ENCODE peak calls at places on chromosomes 5 and 9, in five cellular contexts. One of them, this sample, is unnamed. For H3K4me1 and H3K27me3, the result is how much of the 10 kb centered on the place peaks cover.

GRCh38 chr5:68071243-68071642 is 144.3 kb upstream of the PIK3R1 start:
- DNase-seq in MM.1S: no peak
- DNase-seq in adrenal gland: no peak
- DNase-seq in right atrium auricular region: no peak
- DNase-seq in GM23338: no peak
- DNase-seq in this sample: no peak

GRCh38 chr5:14185336-14186131 is 42.4 kb downstream of the TRIO start:
- DNase-seq in MM.1S: no peak
- DNase-seq in GM23338: no peak
- DNase-seq in right atrium auricular region: no peak
- DNase-seq in adrenal gland: no peak
- DNase-seq in this sample: no peak

GRCh38 chr5:173324115-173325001 is 3.9 kb downstream of the STC2 start:
- DNase-seq in adrenal gland: peak
- DNase-seq in GM23338: no peak
- DNase-seq in right atrium auricular region: peak
- DNase-seq in MM.1S: peak
- DNase-seq in this sample: no peak

GRCh38 chr5:35926389-35927051 is 11.9 kb downstream of the CAPSL start:
- DNase-seq in adrenal gland: peak
- DNase-seq in MM.1S: peak
- DNase-seq in GM23338: peak
- DNase-seq in right atrium auricular region: no peak
- DNase-seq in this sample: peak

GRCh38 chr5:173633304-173633703 is 16.9 kb upstream of the BOD1 start:
- DNase-seq in GM23338: no peak
- DNase-seq in MM.1S: no peak
- DNase-seq in right atrium auricular region: no peak
- DNase-seq in adrenal gland: peak
- DNase-seq in this sample: no peak

GRCh38 chr9:79645110-79645509 is 73.3 kb downstream of the TLE4 start:
- DNase-seq in GM23338: no peak
- DNase-seq in right atrium auricular region: no peak
- DNase-seq in MM.1S: no peak
- DNase-seq in adrenal gland: no peak
- DNase-seq in this sample: no peak

GRCh38 chr5:132055808-132056609 is 4.4 kb upstream of the IL3 start:
- DNase-seq in right atrium auricular region: peak
- DNase-seq in MM.1S: no peak
- DNase-seq in adrenal gland: peak
- DNase-seq in GM23338: no peak
- DNase-seq in this sample: peak

GRCh38 chr5:160071521-160072299 is 47.5 kb downstream of the PWWP2A start:
- DNase-seq in MM.1S: no peak
- DNase-seq in GM23338: no peak
- DNase-seq in adrenal gland: peak
- DNase-seq in right atrium auricular region: no peak
- DNase-seq in this sample: no peak

GRCh38 chr9:124818431-124819281 is 34.6 kb upstream of the WDR38 start:
- DNase-seq in MM.1S: no peak
- DNase-seq in right atrium auricular region: no peak
- DNase-seq in GM23338: peak
- DNase-seq in adrenal gland: peak
- DNase-seq in this sample: no peak

GRCh38 chr5:151295138-151295537 is 8.4 kb downstream of the SLC36A3 start:
- DNase-seq in adrenal gland: no peak
- DNase-seq in GM23338: no peak
- DNase-seq in MM.1S: no peak
- DNase-seq in right atrium auricular region: no peak
- DNase-seq in this sample: no peak

GRCh38 chr5:2688586-2688985 is 62.9 kb downstream of the IRX2 start:
- DNase-seq in GM23338: no peak
- DNase-seq in MM.1S: no peak
- DNase-seq in adrenal gland: peak
- DNase-seq in right atrium auricular region: no peak
- DNase-seq in this sample: no peak

GRCh38 chr5:93078082-93079038 is 502.7 kb downstream of the NR2F1-AS1 start:
- DNase-seq in GM23338: no peak
- DNase-seq in adrenal gland: peak
- DNase-seq in right atrium auricular region: peak
- DNase-seq in MM.1S: peak
- DNase-seq in this sample: no peak

GRCh38 chr9:70112981-70113380 is 69.3 kb downstream of the MAMDC2 start:
- DNase-seq in adrenal gland: no peak
- DNase-seq in GM23338: no peak
- DNase-seq in right atrium auricular region: no peak
- DNase-seq in MM.1S: no peak
- DNase-seq in this sample: no peak

GRCh38 chr5:139796061-139796806 is 626 bp downstream of the PSD2 start:
- DNase-seq in MM.1S: no peak
- DNase-seq in GM23338: peak
- DNase-seq in adrenal gland: no peak
- DNase-seq in right atrium auricular region: no peak
- DNase-seq in this sample: no peak

DNA sequence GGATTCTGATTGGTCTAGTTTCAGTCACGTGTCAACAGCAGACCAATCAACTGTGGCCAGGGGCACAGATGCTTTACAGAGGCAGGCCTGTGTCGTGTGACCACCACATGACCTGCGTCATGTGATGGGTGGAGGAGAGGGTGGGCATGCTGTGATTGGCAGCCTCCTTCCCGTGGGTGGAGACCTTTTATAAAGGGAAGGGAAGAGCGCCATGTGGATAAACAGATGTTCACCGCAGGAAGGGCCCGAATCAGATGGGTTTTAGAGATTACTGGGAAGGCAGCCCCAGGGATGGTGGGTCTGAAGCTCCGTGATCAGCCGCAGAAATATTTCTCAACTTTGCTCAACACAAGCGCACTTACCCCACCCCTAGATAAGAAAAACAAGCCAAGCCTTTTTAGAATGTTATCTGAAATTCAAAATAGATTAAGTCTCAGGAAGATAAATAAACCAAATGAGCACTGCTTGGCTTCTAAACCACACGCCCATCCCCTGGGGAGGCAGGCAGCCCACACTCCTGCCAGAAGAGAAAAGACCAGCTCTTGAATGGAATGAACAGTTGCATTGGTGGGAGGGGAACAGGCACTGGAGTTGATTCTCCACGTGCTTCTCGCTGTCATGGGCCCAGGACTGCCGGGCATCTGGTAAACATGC is 43.6 kb downstream of the ROPN1L start:
- DNase-seq in MM.1S: no peak
- DNase-seq in right atrium auricular region: peak
- DNase-seq in adrenal gland: no peak
- DNase-seq in GM23338: peak
- DNase-seq in this sample: no peak
- H3K4me1 ChIP-seq in MM.1S: under half
- H3K4me1 ChIP-seq in right atrium auricular region: under half
- H3K4me1 ChIP-seq in adrenal gland: under half
- H3K4me1 ChIP-seq in GM23338: under half
- H3K4me1 ChIP-seq in this sample: under half

DNA sequence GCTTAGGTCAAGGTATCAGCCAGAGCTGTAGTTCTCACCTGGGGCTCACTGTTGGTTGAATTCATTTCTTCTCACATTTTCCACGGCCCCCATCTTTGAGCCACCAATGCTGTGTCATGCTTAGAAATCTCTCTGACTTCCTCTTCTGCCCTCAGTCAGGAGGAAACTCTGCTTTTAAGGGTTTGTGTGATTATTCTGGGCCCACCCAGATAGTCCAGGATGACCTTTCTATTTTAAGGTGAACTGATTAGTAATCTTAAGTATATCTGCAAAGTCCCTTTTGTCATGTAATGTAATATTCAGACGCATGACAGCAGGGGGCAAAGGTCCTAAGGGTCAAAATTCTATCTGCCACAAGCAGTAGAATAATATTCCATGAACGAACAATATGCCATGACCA is 88.4 kb downstream of the AK8 start:
- DNase-seq in MM.1S: no peak
- DNase-seq in GM23338: no peak
- DNase-seq in right atrium auricular region: no peak
- DNase-seq in adrenal gland: peak
- DNase-seq in this sample: no peak
- H3K27me3 ChIP-seq in MM.1S: half or more
- H3K27me3 ChIP-seq in GM23338: under half
- H3K27me3 ChIP-seq in right atrium auricular region: under half
- H3K27me3 ChIP-seq in adrenal gland: under half
- H3K27me3 ChIP-seq in this sample: under half

DNA sequence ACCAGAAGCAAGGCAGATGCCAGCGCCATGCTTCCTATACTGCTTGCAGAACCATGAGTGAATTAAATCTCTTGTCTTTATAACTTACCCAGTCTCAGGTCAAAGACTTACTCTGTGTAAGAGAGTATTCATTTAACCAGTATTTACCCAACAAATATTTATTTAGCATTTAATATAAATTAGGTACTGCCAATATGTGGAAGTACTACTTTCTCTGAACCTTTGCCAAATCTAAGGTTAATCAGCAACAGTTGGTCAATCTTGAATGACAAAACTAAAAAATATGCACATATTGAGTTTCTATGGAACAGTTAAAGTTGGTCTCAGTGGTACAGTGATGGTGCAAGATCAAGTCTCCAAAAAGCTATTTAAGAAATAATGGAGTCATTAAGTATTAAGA is 155.9 kb upstream of the CCNG1 start:
- DNase-seq in MM.1S: no peak
- DNase-seq in GM23338: no peak
- DNase-seq in right atrium auricular region: no peak
- DNase-seq in adrenal gland: no peak
- DNase-seq in this sample: no peak
- H3K27ac ChIP-seq in MM.1S: no peak
- H3K27ac ChIP-seq in GM23338: no peak
- H3K27ac ChIP-seq in right atrium auricular region: no peak
- H3K27ac ChIP-seq in adrenal gland: no peak
- H3K27ac ChIP-seq in this sample: no peak

GRCh38 chr5:124736111-124736813 is 10.2 kb downstream of the ZNF608 start:
- DNase-seq in GM23338: no peak
- DNase-seq in right atrium auricular region: no peak
- DNase-seq in MM.1S: no peak
- DNase-seq in adrenal gland: no peak
- DNase-seq in this sample: no peak

GRCh38 chr5:124732891-124733670 is 13.4 kb downstream of the ZNF608 start:
- DNase-seq in right atrium auricular region: no peak
- DNase-seq in MM.1S: no peak
- DNase-seq in GM23338: no peak
- DNase-seq in adrenal gland: no peak
- DNase-seq in this sample: no peak

GRCh38 chr5:124736814-124737186 is 9.6 kb downstream of the ZNF608 start:
- DNase-seq in adrenal gland: no peak
- DNase-seq in MM.1S: no peak
- DNase-seq in GM23338: no peak
- DNase-seq in right atrium auricular region: no peak
- DNase-seq in this sample: no peak

GRCh38 chr5:124735169-124735858 is 11.1 kb downstream of the ZNF608 start:
- DNase-seq in MM.1S: no peak
- DNase-seq in adrenal gland: no peak
- DNase-seq in GM23338: peak
- DNase-seq in right atrium auricular region: no peak
- DNase-seq in this sample: no peak

GRCh38 chr5:124734574-124735168 is 11.8 kb downstream of the ZNF608 start:
- DNase-seq in adrenal gland: no peak
- DNase-seq in GM23338: no peak
- DNase-seq in right atrium auricular region: no peak
- DNase-seq in MM.1S: no peak
- DNase-seq in this sample: no peak
- H3K4me1 ChIP-seq in adrenal gland: under half
- H3K4me1 ChIP-seq in GM23338: half or more
- H3K4me1 ChIP-seq in right atrium auricular region: under half
- H3K4me1 ChIP-seq in MM.1S: under half
- H3K4me1 ChIP-seq in this sample: under half

GRCh38 chr5:517535-518100 is 6.6 kb downstream of the SLC9A3 start:
- DNase-seq in right atrium auricular region: no peak
- DNase-seq in MM.1S: no peak
- DNase-seq in GM23338: no peak
- DNase-seq in adrenal gland: no peak
- DNase-seq in this sample: no peak
- H3K27me3 ChIP-seq in right atrium auricular region: under half
- H3K27me3 ChIP-seq in MM.1S: half or more
- H3K27me3 ChIP-seq in GM23338: under half
- H3K27me3 ChIP-seq in adrenal gland: under half
- H3K27me3 ChIP-seq in this sample: under half

GRCh38 chr5:25744908-25745307 is 1100.1 kb upstream of the CDH10 start:
- DNase-seq in adrenal gland: no peak
- DNase-seq in MM.1S: no peak
- DNase-seq in right atrium auricular region: no peak
- DNase-seq in GM23338: peak
- DNase-seq in this sample: no peak
- H3K27ac ChIP-seq in adrenal gland: no peak
- H3K27ac ChIP-seq in MM.1S: no peak
- H3K27ac ChIP-seq in right atrium auricular region: no peak
- H3K27ac ChIP-seq in GM23338: no peak
- H3K27ac ChIP-seq in this sample: no peak

GRCh38 chr5:181243521-181244307 is at the start of gene RACK1:
- DNase-seq in right atrium auricular region: peak
- DNase-seq in GM23338: peak
- DNase-seq in adrenal gland: peak
- DNase-seq in MM.1S: peak
- DNase-seq in this sample: peak
- H3K4me1 ChIP-seq in right atrium auricular region: under half
- H3K4me1 ChIP-seq in GM23338: under half
- H3K4me1 ChIP-seq in adrenal gland: under half
- H3K4me1 ChIP-seq in MM.1S: under half
- H3K4me1 ChIP-seq in this sample: half or more

GRCh38 chr5:96050273-96050880 is 88.7 kb upstream of the ELL2 start:
- DNase-seq in GM23338: no peak
- DNase-seq in adrenal gland: no peak
- DNase-seq in right atrium auricular region: no peak
- DNase-seq in MM.1S: no peak
- DNase-seq in this sample: no peak

GRCh38 chr5:96045888-96046287 is 84.2 kb upstream of the ELL2 start:
- DNase-seq in MM.1S: no peak
- DNase-seq in adrenal gland: no peak
- DNase-seq in right atrium auricular region: no peak
- DNase-seq in GM23338: no peak
- DNase-seq in this sample: no peak

GRCh38 chr5:96049398-96050272 is 88.0 kb upstream of the ELL2 start:
- DNase-seq in GM23338: no peak
- DNase-seq in right atrium auricular region: no peak
- DNase-seq in adrenal gland: no peak
- DNase-seq in MM.1S: no peak
- DNase-seq in this sample: no peak

GRCh38 chr5:96051401-96051830 is 89.8 kb upstream of the ELL2 start:
- DNase-seq in MM.1S: no peak
- DNase-seq in GM23338: no peak
- DNase-seq in right atrium auricular region: no peak
- DNase-seq in adrenal gland: no peak
- DNase-seq in this sample: no peak

GRCh38 chr5:96048763-96049162 is 87.1 kb upstream of the ELL2 start:
- DNase-seq in GM23338: peak
- DNase-seq in adrenal gland: no peak
- DNase-seq in MM.1S: no peak
- DNase-seq in right atrium auricular region: no peak
- DNase-seq in this sample: no peak
- H3K27me3 ChIP-seq in GM23338: under half
- H3K27me3 ChIP-seq in adrenal gland: under half
- H3K27me3 ChIP-seq in MM.1S: under half
- H3K27me3 ChIP-seq in right atrium auricular region: under half
- H3K27me3 ChIP-seq in this sample: under half

GRCh38 chr5:32814141-32814540 is 103.0 kb downstream of the NPR3 start:
- DNase-seq in GM23338: no peak
- DNase-seq in right atrium auricular region: no peak
- DNase-seq in adrenal gland: no peak
- DNase-seq in MM.1S: no peak
- DNase-seq in this sample: no peak
- H3K27ac ChIP-seq in GM23338: no peak
- H3K27ac ChIP-seq in right atrium auricular region: no peak
- H3K27ac ChIP-seq in adrenal gland: no peak
- H3K27ac ChIP-seq in MM.1S: no peak
- H3K27ac ChIP-seq in this sample: no peak

GRCh38 chr5:171862624-171863023 is 77.0 kb downstream of the SMIM23 start:
- DNase-seq in right atrium auricular region: no peak
- DNase-seq in adrenal gland: no peak
- DNase-seq in GM23338: no peak
- DNase-seq in MM.1S: no peak
- DNase-seq in this sample: no peak
- H3K4me1 ChIP-seq in right atrium auricular region: under half
- H3K4me1 ChIP-seq in adrenal gland: under half
- H3K4me1 ChIP-seq in GM23338: under half
- H3K4me1 ChIP-seq in MM.1S: under half
- H3K4me1 ChIP-seq in this sample: under half

This sample was measured in CD4-positive, alpha-beta memory T cell.